ENCODE peak calls at places on chromosomes 3 and 15, in four cellular contexts. C, Y, M and U are unnamed samples.

GRCh38 chr3:21328982-21329381 is 422.0 kb downstream of the ZNF385D start:
- DNase-seq in M (no peak), Y (no peak), C (no peak), U (no peak)

GRCh38 chr15:73940061-73940981 is 14.1 kb downstream of the LOXL1 start:
- DNase-seq in C (no peak), M (no peak), Y (peak; percentile 78), U (no peak)

GRCh38 chr3:197471221-197472010 is 84.4 kb downstream of the BDH1 start:
- DNase-seq in Y (no peak), C (no peak), M (no peak), U (no peak)

GRCh38 chr3:138296639-138297038 is 33.0 kb downstream of the NME9 start:
- DNase-seq in C (no peak), M (no peak), Y (no peak), U (no peak)

GRCh38 chr15:69036856-69037255 is 22.4 kb downstream of the NOX5 start:
- DNase-seq in M (no peak), Y (no peak), C (no peak), U (no peak)

GRCh38 chr3:149342413-149343340 is 9.2 kb upstream of the TM4SF18 start:
- DNase-seq in Y (no peak), M (peak; percentile 85), C (no peak), U (no peak)

GRCh38 chr3:17070560-17070959 is 185.8 kb downstream of the PLCL2 start:
- DNase-seq in M (peak; percentile 83), Y (peak; percentile 58), C (peak; percentile 31), U (no peak)

GRCh38 chr3:59115355-59116136 is 65.7 kb upstream of the CFAP20DC start:
- DNase-seq in M (no peak), Y (no peak), C (no peak), U (no peak)

GRCh38 chr3:111963424-111963823 is 15.4 kb upstream of the ABHD10 start:
- DNase-seq in Y (no peak), M (peak; percentile 86), C (no peak), U (no peak)

GRCh38 chr15:59339252-59339672 is 33.4 kb downstream of the MYO1E start:
- DNase-seq in C (no peak), M (peak; percentile 85), Y (no peak), U (no peak)

GRCh38 chr3:48695113-48695753 is 9.5 kb upstream of the NCKIPSD start:
- DNase-seq in C (peak; percentile 79), M (peak; percentile 88), Y (no peak), U (peak; percentile 28)

GRCh38 chr3:39420537-39420936 is 14.0 kb downstream of the RPSA start:
- DNase-seq in C (no peak), M (no peak), Y (no peak), U (no peak)

GRCh38 chr3:173371848-173372487 is 25.6 kb upstream of the NLGN1 start:
- DNase-seq in M (peak; percentile 45), Y (peak; percentile 22), C (peak; percentile 33), U (peak; percentile 27)

GRCh38 chr3:194058189-194058571 is 77.8 kb upstream of the HES1 start:
- DNase-seq in Y (peak; percentile 10), C (peak; percentile 93), M (peak; percentile 71), U (peak; percentile 82)

GRCh38 chr3:125641901-125642300 is 46.6 kb upstream of the OSBPL11 start:
- DNase-seq in M (no peak), C (no peak), Y (no peak), U (no peak)

GRCh38 chr3:138369151-138369900 is 20.9 kb downstream of the MRAS start:
- DNase-seq in M (no peak), C (no peak), Y (no peak), U (no peak)

GRCh38 chr3:127288921-127289645 is 1.2 kb upstream of the PRR20G start:
- DNase-seq in Y (no peak), C (no peak), M (no peak), U (no peak)

GRCh38 chr3:100089802-100090668 is 24.3 kb downstream of the FILIP1L start:
- DNase-seq in Y (peak; percentile 47), C (peak; percentile 23), M (peak; percentile 81), U (no peak)

GRCh38 chr3:127751163-127751621 is 71.1 kb downstream of the MGLL start:
- DNase-seq in M (no peak), C (no peak), Y (no peak), U (no peak)

GRCh38 chr15:99058421-99058870 is 46.4 kb upstream of the SYNM start:
- DNase-seq in Y (no peak), C (no peak), M (no peak), U (no peak)

GRCh38 chr3:74801924-74802323 is 187.5 kb upstream of the CNTN3 start:
- DNase-seq in M (no peak), C (no peak), Y (no peak), U (no peak)

GRCh38 chr15:65303687-65304392 is 637 bp upstream of the RNU5B-1 start:
- DNase-seq in C (peak; percentile 81), Y (peak; percentile 45), M (peak; percentile 71), U (peak; percentile 36)
- TF ChIP-seq CTCF in C (peak; percentile 89), Y (no peak), M (no peak), U (no peak)

GRCh38 chr3:22685598-22685997 is 517.5 kb upstream of the UBE2E2 start:
- DNase-seq in M (peak; percentile 49), C (peak; percentile 13), Y (no peak), U (no peak)
- TF ChIP-seq CTCF in M (peak; percentile 74), C (peak; percentile 55), Y (peak; percentile 63), U (no peak)

GRCh38 chr3:94303897-94304296 is 241.0 kb downstream of the NSUN3 start:
- DNase-seq in C (peak; percentile 18), M (peak; percentile 52), Y (no peak), U (no peak)
- TF ChIP-seq CTCF in C (peak; percentile 16), M (peak; percentile 39), Y (no peak), U (no peak)

DNA sequence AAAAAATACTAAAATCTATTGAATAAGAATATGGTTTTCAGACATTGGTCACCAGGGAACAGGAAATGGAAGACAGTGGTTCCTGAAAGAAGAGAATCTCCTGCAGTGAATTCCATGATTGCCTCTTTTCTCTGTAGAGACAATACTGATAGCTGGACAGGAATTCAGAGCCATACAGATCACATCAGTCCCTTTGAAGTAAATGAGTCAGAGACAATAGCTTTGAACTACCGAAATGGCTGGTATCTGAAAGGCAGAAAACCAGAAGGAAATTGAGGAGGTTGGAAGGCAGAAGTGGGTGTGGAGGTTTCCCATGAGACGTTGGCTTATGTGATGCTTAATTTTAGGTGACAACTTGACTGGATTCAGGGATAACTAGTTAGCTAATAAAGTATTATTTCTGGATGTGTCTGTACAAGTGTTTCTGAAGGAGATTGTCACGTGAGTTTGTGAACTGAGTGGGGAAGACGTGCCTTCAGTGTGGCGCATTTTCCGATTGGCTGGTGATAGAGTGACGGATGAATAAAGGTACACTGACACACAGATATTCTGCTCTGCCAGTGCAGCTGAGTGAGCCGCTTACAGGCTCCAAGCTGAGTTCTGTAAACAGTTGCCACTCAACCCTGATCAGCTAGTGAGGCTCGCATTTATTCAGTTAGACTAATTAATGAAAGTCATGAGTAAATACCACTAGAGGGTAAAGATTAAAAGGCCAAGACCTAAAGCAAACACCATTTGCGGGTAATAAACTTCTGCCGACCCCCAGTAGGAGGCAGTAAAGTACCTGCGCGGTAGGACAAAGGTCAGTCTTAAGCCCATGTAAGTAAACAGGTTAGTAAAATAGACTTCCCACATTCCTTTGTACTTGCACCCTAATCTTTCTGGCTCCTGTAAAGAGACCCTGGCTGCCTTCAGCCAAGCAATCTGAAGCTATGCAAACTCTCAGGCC is 1298.6 kb downstream of the SI start:
- DNase-seq in Y (no peak), M (no peak), C (peak; percentile 22), U (no peak)
- TF ChIP-seq CTCF in Y (no peak), M (no peak), C (peak; percentile 61), U (peak; percentile 28)

GRCh38 chr3:184145120-184145524 is 10.0 kb downstream of the EIF2B5 start:
- DNase-seq in C (peak; percentile 65), M (peak; percentile 78), Y (peak; percentile 67), U (no peak)
- TF ChIP-seq CTCF in C (peak; percentile 53), M (peak; percentile 67), Y (peak; percentile 73), U (peak; percentile 17)

DNA sequence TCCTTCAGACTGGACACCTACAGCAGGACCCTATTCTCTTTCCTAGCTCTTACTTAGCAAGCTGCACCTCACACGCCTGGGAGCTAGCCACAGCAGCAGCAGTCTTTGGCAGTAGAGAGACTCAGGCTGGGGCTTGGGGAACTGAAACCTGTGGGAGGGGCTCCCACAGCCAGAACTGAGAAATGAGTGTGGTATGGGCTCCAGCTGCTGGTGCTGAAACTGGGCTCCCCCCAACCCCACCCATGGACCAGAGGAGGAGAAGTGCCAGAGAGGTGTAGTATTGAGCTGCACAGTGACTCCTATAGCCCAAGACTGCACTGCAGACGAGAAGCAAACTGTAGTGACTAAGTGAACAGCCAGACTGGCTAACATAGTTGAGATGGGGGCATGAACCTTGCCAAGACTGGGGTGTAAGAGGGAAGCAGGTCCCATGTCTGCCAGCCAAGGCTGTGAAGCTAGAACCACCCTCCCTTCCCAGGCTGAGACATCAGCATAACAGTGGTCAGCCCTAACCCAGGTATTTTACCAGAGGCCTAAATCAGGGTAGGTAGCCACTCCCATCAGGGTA is 62.5 kb downstream of the MYO5A start:
- DNase-seq in M (no peak), Y (no peak), C (peak; percentile 13), U (no peak)
- TF ChIP-seq CTCF in M (no peak), Y (no peak), C (no peak), U (no peak)

GRCh38 chr15:51966192-51966591 is 5.4 kb downstream of the LEO1 start:
- DNase-seq in C (no peak), M (no peak), Y (no peak), U (no peak)

GRCh38 chr15:51967583-51967982 is 4.0 kb downstream of the LEO1 start:
- DNase-seq in C (no peak), Y (no peak), M (no peak), U (no peak)

GRCh38 chr15:51970132-51970817 is 1.3 kb downstream of the LEO1 start:
- DNase-seq in M (no peak), C (no peak), Y (no peak), U (no peak)

GRCh38 chr15:51969728-51970127 is 1.9 kb downstream of the LEO1 start:
- DNase-seq in C (no peak), M (no peak), Y (no peak), U (no peak)

DNA sequence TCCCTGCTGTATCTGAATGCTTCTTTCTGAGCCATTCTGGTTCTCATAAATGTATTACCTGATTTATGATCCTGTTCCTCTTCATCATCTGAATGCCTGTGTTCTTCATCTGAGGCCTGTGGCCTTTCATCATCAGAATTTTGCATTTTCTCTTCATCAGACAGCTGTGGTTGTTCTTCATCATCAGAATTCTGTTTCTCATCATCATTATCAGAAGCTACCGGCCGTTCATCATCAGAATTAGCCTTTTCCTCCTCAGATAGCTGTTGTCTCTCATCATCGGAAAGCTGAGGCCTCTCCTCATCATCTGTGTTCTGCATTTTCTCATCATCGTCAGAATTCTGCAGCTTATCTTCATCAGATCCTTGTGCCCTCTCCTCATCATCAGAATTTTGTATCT is 5.9 kb downstream of the LEO1 start:
- DNase-seq in C (no peak), Y (no peak), M (no peak), U (no peak)
- TF ChIP-seq CTCF in C (no peak), Y (no peak), M (no peak), U (no peak)